ENCODE peak calls at places on chromosomes 3 and 15, in four cellular contexts. D is fibroblast of lung, Y is tibial artery, N is GM23248. F is an unnamed sample. For H3K4me1, the result is how much of the 10 kb centered on the place peaks cover.

GRCh38 chr3:151827816-151828215 is 13.9 kb downstream of the AADAC start:
- DNase-seq in D (no peak), Y (no peak), N (no peak), F (no peak)

GRCh38 chr3:152331018-152331541 is 62.4 kb downstream of the MBNL1 start:
- DNase-seq in D (peak), Y (no peak), N (peak), F (no peak)

GRCh38 chr3:194046995-194047681 is 88.8 kb upstream of the HES1 start:
- DNase-seq in D (no peak), Y (no peak), N (peak), F (peak)

GRCh38 chr3:197038604-197039003 is 9.0 kb upstream of the MELTF start:
- DNase-seq in D (no peak), Y (no peak), N (no peak), F (no peak)

GRCh38 chr15:59738676-59739075 is 49.6 kb upstream of the BNIP2 start:
- DNase-seq in D (no peak), Y (no peak), N (no peak), F (no peak)

GRCh38 chr3:11835028-11835639 is 11.6 kb downstream of the TAMM41 start:
- DNase-seq in D (peak), Y (no peak), N (peak), F (no peak)

GRCh38 chr3:16174389-16174788 is at the start of gene GALNT15:
- DNase-seq in D (peak), Y (peak), N (peak), F (peak)

GRCh38 chr3:25080461-25080860 is 347.6 kb upstream of the RARB start:
- DNase-seq in D (peak), Y (no peak), N (no peak), F (no peak)

GRCh38 chr15:67762610-67763368 is 62.5 kb upstream of the SKOR1 start:
- DNase-seq in D (peak), Y (no peak), N (peak), F (no peak)

GRCh38 chr3:163071684-163072083 is 1575.1 kb downstream of the OTOL1 start:
- DNase-seq in D (peak), Y (no peak), N (peak), F (no peak)

GRCh38 chr3:100269410-100270217 is 8.8 kb downstream of the TBC1D23 start:
- DNase-seq in D (peak), Y (no peak), N (peak), F (no peak)

GRCh38 chr3:3015472-3016089 is 94.6 kb downstream of the IL5RA start:
- DNase-seq in D (peak), Y (no peak), N (peak), F (no peak)

GRCh38 chr3:194397757-194398312 is 1.2 kb downstream of the GP5 start:
- DNase-seq in D (peak), Y (peak), N (no peak), F (no peak)

GRCh38 chr15:66072616-66073361 is 180.8 kb downstream of the MEGF11 start:
- DNase-seq in D (no peak), Y (no peak), N (no peak), F (no peak)

GRCh38 chr15:98506172-98506571 is 142.2 kb upstream of the IGF1R start:
- DNase-seq in D (no peak), Y (no peak), N (no peak), F (no peak)

GRCh38 chr15:45166792-45167630 is 20.8 kb downstream of the SHF start:
- DNase-seq in D (peak), Y (peak), N (peak), F (peak)

GRCh38 chr15:68112711-68113110 is 58.6 kb downstream of the PIAS1 start:
- DNase-seq in D (no peak), Y (no peak), N (peak), F (no peak)

GRCh38 chr3:154794383-154794782 is 285.7 kb upstream of the MME start:
- DNase-seq in D (no peak), Y (no peak), N (peak), F (no peak)

GRCh38 chr3:56145410-56145809 is 322.9 kb downstream of the ERC2 start:
- DNase-seq in D (no peak), Y (no peak), N (no peak), F (no peak)

GRCh38 chr3:178439504-178439903 is 96.7 kb upstream of the KCNMB2 start:
- DNase-seq in D (peak), Y (no peak), N (peak), F (no peak)

GRCh38 chr15:92808611-92809063 is 91.5 kb upstream of the CHD2 start:
- DNase-seq in D (peak), Y (no peak), N (peak), F (peak)

GRCh38 chr3:150251654-150252053 is 156.4 kb upstream of the TSC22D2 start:
- DNase-seq in D (peak), Y (no peak), N (peak), F (no peak)

GRCh38 chr3:165800970-165801369 is 36.3 kb downstream of the BCHE start:
- DNase-seq in D (peak), Y (no peak), N (no peak), F (no peak)

GRCh38 chr3:168360993-168361392 is 265.3 kb upstream of the GOLIM4 start:
- DNase-seq in D (no peak), Y (no peak), N (no peak), F (no peak)

GRCh38 chr3:142926368-142926944 is 37.0 kb downstream of the PAQR9 start:
- DNase-seq in D (no peak), Y (no peak), N (no peak), F (no peak)

GRCh38 chr3:14280326-14280725 is 101.7 kb downstream of the LSM3 start:
- DNase-seq in D (no peak), Y (no peak), N (peak), F (no peak)

GRCh38 chr3:11154036-11154952 is at the start of gene HRH1:
- DNase-seq in D (no peak), Y (peak), N (peak), F (peak)

GRCh38 chr3:21544076-21544462 is 206.9 kb downstream of the ZNF385D start:
- DNase-seq in D (peak), Y (no peak), N (peak), F (no peak)

GRCh38 chr3:117200962-117201361 is 491.4 kb downstream of the TUSC7 start:
- DNase-seq in D (no peak), Y (no peak), N (peak), F (no peak)

GRCh38 chr15:37100109-37100873 is at the start of gene MEIS2:
- DNase-seq in D (peak), Y (peak), N (peak), F (peak)

GRCh38 chr3:82038536-82038935 is 277.1 kb upstream of the GBE1 start:
- DNase-seq in D (no peak), Y (no peak), N (peak), F (no peak)

DNA sequence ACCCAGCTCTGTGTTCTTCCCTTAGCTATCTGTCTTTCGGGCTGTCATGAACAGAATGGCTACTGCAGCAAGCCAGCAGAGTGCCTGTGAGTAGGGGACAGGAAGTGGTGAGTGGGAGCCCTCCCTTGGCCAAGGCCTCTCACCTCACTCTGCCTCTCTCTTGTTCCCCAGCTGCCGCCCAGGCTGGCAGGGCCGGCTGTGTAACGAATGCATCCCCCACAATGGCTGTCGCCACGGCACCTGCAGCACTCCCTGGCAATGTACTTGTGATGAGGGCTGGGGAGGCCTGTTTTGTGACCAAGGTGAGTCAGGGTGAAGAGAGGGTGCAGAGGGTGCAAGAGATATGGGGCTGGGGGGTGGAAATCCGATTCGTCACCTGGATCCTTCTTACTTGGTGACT is 3.0 kb downstream of the DLL4 start:
- DNase-seq in D (no peak), Y (no peak), N (no peak), F (no peak)
- H3K4me3 ChIP-seq in D (no peak), Y (no peak), N (no peak), F (no peak)

GRCh38 chr3:23723153-23723552 is 82.6 kb upstream of the UBE2E1 start:
- DNase-seq in D (no peak), Y (no peak), N (no peak), F (no peak)

GRCh38 chr3:23723930-23724329 is 81.8 kb upstream of the UBE2E1 start:
- DNase-seq in D (no peak), Y (no peak), N (no peak), F (no peak)

GRCh38 chr3:23726811-23727548 is 78.8 kb upstream of the UBE2E1 start:
- DNase-seq in D (no peak), Y (no peak), N (no peak), F (no peak)

GRCh38 chr3:23734481-23734880 is 71.3 kb upstream of the UBE2E1 start:
- DNase-seq in D (no peak), Y (no peak), N (no peak), F (no peak)

DNA sequence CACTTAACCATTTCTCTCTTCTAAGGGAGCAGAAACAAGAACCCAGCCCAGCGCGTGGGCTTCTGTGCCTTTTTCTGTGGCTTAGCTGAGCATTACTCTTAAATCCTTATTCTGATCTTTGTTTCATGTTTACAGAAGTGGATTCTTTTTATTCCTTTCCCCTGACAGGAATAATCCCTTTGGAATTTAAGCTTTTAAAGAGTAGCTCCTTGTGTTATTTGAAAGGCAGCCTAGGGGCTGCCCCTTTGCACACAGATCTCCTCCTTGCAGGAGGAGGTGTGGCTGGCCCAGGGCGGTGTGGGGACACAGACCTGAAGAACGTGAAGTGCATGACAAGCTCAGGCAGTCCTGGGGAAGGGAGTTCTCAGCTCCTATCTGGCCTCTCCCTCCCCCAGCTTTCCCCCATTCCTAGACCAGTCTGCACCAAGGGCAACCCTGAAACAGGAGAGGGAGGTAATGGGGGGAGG is 77.1 kb upstream of the UBE2E1 start:
- DNase-seq in D (no peak), Y (no peak), N (no peak), F (no peak)
- H3K4me1 ChIP-seq in D (under half), Y (under half), N (under half), F (under half)

GRCh38 chr3:184560531-184560930 is 1.1 kb upstream of the EPHB3 start:
- DNase-seq in D (no peak), Y (no peak), N (no peak), F (peak)
- H3K27ac ChIP-seq in D (no peak), Y (no peak), N (no peak), F (no peak)

DNA sequence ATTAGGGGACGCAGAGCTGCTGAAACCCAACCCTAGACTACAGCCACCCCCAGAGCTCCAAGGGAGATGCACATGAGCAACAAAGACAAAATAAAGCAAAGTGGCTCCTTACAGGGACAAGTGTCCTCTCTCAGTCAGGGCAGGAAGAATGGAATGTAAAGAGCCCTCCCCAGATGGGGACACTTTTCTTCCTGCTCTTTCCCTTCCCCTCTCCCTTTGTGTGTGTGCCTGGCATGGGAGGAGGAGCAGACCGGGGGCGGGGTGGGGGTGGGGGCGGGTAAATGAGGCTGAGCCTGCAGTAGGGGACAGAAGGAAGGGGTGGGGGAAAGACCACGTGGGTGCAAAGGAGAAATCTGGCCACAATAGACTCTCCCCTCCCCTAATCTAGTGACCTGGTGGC is 37.4 kb downstream of the ACAA1 start:
- DNase-seq in D (no peak), Y (no peak), N (no peak), F (no peak)
- H3K4me3 ChIP-seq in D (no peak), Y (no peak), N (no peak), F (no peak)

GRCh38 chr15:88646088-88646405 is 7.2 kb downstream of the ISG20 start:
- DNase-seq in D (no peak), Y (no peak), N (no peak), F (no peak)

GRCh38 chr15:88644741-88645140 is 5.9 kb downstream of the ISG20 start:
- DNase-seq in D (no peak), Y (peak), N (no peak), F (peak)

GRCh38 chr15:88646951-88647350 is 8.1 kb downstream of the ISG20 start:
- DNase-seq in D (no peak), Y (peak), N (no peak), F (no peak)

GRCh38 chr15:88647362-88648105 is 8.7 kb downstream of the ISG20 start:
- DNase-seq in D (no peak), Y (peak), N (no peak), F (no peak)

DNA sequence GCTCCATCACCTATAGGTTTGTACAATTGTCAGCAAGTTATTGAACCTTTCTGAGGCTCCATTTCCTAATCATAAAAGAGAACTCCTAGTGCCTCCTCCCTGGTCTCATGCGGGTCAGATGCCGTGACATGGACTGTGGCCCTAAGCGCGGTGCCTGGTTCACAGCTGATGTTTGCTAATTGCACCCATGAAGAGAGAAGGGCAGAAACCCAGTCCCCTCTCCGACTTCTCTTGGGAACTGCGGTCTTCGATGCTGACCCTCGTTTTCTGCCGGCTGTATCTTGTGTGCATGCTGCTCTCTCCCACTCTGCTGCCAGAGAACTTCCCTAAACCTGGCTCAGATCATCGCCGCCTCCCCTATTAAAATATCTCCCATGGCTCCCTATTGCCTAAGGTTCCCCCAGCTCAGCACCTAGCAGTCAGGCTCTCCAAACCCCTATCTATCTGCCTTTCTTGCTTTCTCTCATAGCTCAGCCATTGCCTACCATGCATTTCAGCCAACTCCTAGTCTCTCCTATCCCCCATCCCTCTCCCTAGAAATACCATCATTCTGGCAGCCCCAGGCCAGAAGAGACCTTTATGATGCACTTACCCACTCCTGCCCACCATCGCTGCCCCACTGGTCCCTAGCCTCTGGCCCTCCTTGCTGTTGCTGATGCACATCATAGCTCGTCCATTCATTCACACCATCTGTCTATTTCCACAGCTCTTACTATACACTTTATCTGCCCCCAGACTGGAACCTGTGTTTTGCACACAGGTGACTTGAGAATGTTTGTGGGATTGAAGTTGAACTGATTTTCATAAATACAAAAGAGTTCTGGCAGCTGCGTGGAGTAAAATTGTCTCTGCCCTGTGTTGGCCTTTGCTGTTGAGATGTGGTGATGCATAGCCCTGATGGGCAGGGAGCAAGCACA is 6.6 kb downstream of the ISG20 start:
- DNase-seq in D (no peak), Y (peak), N (no peak), F (peak)
- H3K4me1 ChIP-seq in D (under half), Y (under half), N (under half), F (under half)

DNA sequence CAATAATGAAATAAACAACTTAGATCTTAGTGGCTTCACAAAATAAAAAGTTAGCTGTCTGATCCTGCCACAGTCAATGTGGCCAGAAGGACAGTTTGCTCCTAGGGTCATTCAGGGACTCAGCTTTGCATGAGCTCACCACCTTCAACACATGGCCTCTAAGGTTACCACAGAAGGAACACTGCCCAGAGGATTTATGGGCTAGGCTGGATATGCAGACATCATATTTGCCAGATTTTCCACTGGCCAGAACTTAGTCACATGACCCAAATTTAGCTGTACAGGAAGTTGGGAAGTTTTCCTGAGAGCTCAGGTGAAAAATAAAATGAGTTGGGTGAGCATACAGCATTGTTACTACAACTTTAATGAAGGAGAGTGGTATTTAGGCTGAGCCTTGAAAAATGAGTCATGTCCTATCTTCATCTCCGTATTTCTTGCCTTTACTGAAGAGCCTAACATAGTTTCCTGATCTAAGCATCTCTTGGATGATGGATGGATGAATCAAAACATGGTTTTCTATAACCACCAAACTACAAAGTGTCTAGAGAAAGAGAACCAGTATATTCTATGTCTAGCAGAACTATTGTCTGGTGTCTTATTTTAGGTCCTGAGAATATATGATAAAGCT is 54.9 kb upstream of the TMEM108 start:
- DNase-seq in D (no peak), Y (no peak), N (no peak), F (no peak)
- H3K27ac ChIP-seq in D (no peak), Y (no peak), N (no peak), F (no peak)

F was measured in aorta.